ENCODE peak calls at places on chromosomes 12 and 14, in seven cellular contexts. M is lower leg skin; G is activated CD4-positive, alpha-beta T cell treated with anti-CD3 and anti-CD28 coated beads, Interleukin-2, amount 50 U/mL, for 48 hours; O is NCI-H2081; W is RWPE2; Z is CD8-positive, alpha-beta T cell; V is T follicular helper cell. S is an unnamed sample.

GRCh38 chr14:74085047-74085637 is 386 bp downstream of the LIN52 start:
- DNase-seq in Z (peak), O (no peak), W (no peak), G (peak), M (peak), V (no peak), S (no peak)

GRCh38 chr12:124567035-124567672 is at the start of gene NCOR2:
- DNase-seq in M (no peak), Z (peak), G (peak), W (no peak), V (peak), O (no peak), S (peak)

GRCh38 chr12:24997970-24998582 is 49.2 kb upstream of the BCAT1 start:
- DNase-seq in Z (no peak), M (no peak), W (no peak), O (no peak), V (no peak), G (no peak), S (no peak)

GRCh38 chr12:118164798-118165486 is 29.0 kb downstream of the PEBP1 start:
- DNase-seq in O (peak), G (peak), Z (no peak), V (no peak), M (no peak), W (no peak), S (peak)

GRCh38 chr12:16763901-16764300 is 157.9 kb upstream of the LMO3 start:
- DNase-seq in M (no peak), W (no peak), V (no peak), G (no peak), Z (no peak), O (no peak), S (no peak)

GRCh38 chr12:131007031-131007793 is 53.5 kb downstream of the ADGRD1 start:
- DNase-seq in V (no peak), O (no peak), W (no peak), M (no peak), Z (no peak), G (no peak), S (no peak)

GRCh38 chr12:104656921-104657320 is 200.2 kb downstream of the CHST11 start:
- DNase-seq in Z (no peak), W (no peak), O (no peak), G (no peak), M (no peak), V (no peak), S (no peak)

GRCh38 chr14:68012861-68013260 is 193.3 kb downstream of the RAD51B start:
- DNase-seq in O (no peak), G (no peak), Z (no peak), M (no peak), V (no peak), W (no peak), S (no peak)

GRCh38 chr14:100557658-100558057 is 29.6 kb downstream of the BEGAIN start:
- DNase-seq in G (no peak), V (no peak), M (no peak), W (no peak), O (no peak), Z (no peak), S (no peak)

GRCh38 chr14:99212199-99212598 is 59.8 kb downstream of the BCL11B start:
- DNase-seq in M (no peak), V (no peak), W (peak), Z (no peak), G (no peak), O (no peak), S (no peak)

GRCh38 chr12:48105321-48105866 is 485 bp downstream of the SENP1 start:
- DNase-seq in W (peak), Z (peak), G (peak), V (peak), M (peak), O (no peak), S (no peak)

GRCh38 chr12:120709976-120710804 is at the start of gene UNC119B:
- DNase-seq in W (no peak), Z (peak), V (peak), M (peak), O (peak), G (peak), S (peak)

GRCh38 chr12:108839011-108839889 is 18.1 kb downstream of the SSH1 start:
- DNase-seq in V (no peak), M (peak), O (no peak), G (no peak), W (no peak), Z (no peak), S (no peak)

GRCh38 chr12:14473707-14474287 is 93.9 kb downstream of the PLBD1 start:
- DNase-seq in V (no peak), W (no peak), O (no peak), M (no peak), Z (no peak), G (no peak), S (no peak)

GRCh38 chr14:36974985-36975384 is 197.4 kb downstream of the SLC25A21 start:
- DNase-seq in V (no peak), W (no peak), M (no peak), O (no peak), G (no peak), Z (no peak), S (no peak)

GRCh38 chr12:9334026-9334692 is 126.0 kb upstream of the PZP start:
- DNase-seq in W (no peak), M (no peak), O (no peak), Z (no peak), V (no peak), G (no peak), S (no peak)

GRCh38 chr14:68089146-68089715 is 269.7 kb downstream of the RAD51B start:
- DNase-seq in V (no peak), Z (no peak), G (no peak), W (no peak), O (peak), M (no peak), S (peak)

GRCh38 chr14:20712900-20713299 is 24.3 kb downstream of the ANG start:
- DNase-seq in W (no peak), V (no peak), O (no peak), G (no peak), Z (no peak), M (no peak), S (no peak)

GRCh38 chr12:124361074-124361965 is 66.4 kb downstream of the RFLNA start:
- DNase-seq in O (no peak), G (no peak), Z (no peak), M (no peak), V (no peak), W (no peak), S (no peak)

GRCh38 chr12:115752913-115753726 is 524.4 kb downstream of the MED13L start:
- DNase-seq in V (no peak), W (no peak), G (peak), Z (no peak), O (no peak), M (no peak), S (peak)

GRCh38 chr14:61860294-61860918 is 98.2 kb downstream of the SNAPC1 start:
- DNase-seq in V (peak), M (no peak), O (peak), Z (peak), W (no peak), G (peak), S (peak)

GRCh38 chr12:54009171-54010052 is 627 bp downstream of the HOXC8 start:
- DNase-seq in Z (no peak), O (no peak), V (no peak), W (no peak), G (no peak), M (no peak), S (peak)

GRCh38 chr12:32661706-32662105 is 17.4 kb upstream of the DNM1L start:
- DNase-seq in O (no peak), M (no peak), V (no peak), W (no peak), G (no peak), Z (no peak), S (no peak)

GRCh38 chr14:105019861-105020814 is 745 bp downstream of the CDCA4 start:
- DNase-seq in V (peak), G (peak), M (no peak), Z (peak), O (no peak), W (no peak), S (peak)

GRCh38 chr14:71952381-71953363 is 20.4 kb downstream of the RGS6 start:
- DNase-seq in O (no peak), G (no peak), Z (no peak), W (no peak), M (no peak), V (no peak), S (no peak)

GRCh38 chr12:87816186-87816585 is 213.0 kb downstream of the C12orf50 start:
- DNase-seq in G (no peak), V (no peak), Z (no peak), M (no peak), W (no peak), O (no peak), S (no peak)

GRCh38 chr14:50875359-50876090 is 3.7 kb downstream of the ABHD12B start:
- DNase-seq in Z (peak), V (peak), W (no peak), G (peak), O (no peak), M (no peak), S (no peak)

GRCh38 chr12:70556179-70556869 is 80.9 kb downstream of the PTPRB start:
- DNase-seq in Z (no peak), W (no peak), M (no peak), O (no peak), G (no peak), V (no peak), S (no peak)

GRCh38 chr14:101395779-101396178 is 165.5 kb upstream of the DIO3 start:
- DNase-seq in G (no peak), V (no peak), O (no peak), M (no peak), W (no peak), Z (no peak), S (no peak)

GRCh38 chr12:104536841-104537240 is 80.1 kb downstream of the CHST11 start:
- DNase-seq in O (no peak), V (no peak), G (no peak), Z (no peak), W (no peak), M (no peak), S (no peak)

GRCh38 chr14:72404998-72405397 is 472.8 kb downstream of the RGS6 start:
- DNase-seq in V (no peak), O (no peak), G (no peak), W (no peak), M (no peak), Z (no peak), S (no peak)

GRCh38 chr12:49288412-49288853 is 6.5 kb upstream of the PRPH start:
- DNase-seq in Z (peak), G (peak), O (no peak), M (peak), W (no peak), V (peak), S (peak)

GRCh38 chr12:12503384-12504078 is 59.1 kb downstream of the DUSP16 start:
- DNase-seq in O (no peak), W (no peak), Z (peak), M (no peak), V (no peak), G (peak), S (no peak)

GRCh38 chr12:27355486-27355885 is 22.9 kb downstream of the BMAL2 start:
- DNase-seq in W (no peak), Z (no peak), O (no peak), V (no peak), G (no peak), M (no peak), S (no peak)

GRCh38 chr12:28963554-28963953 is 185.5 kb upstream of the FAR2 start:
- DNase-seq in V (no peak), Z (no peak), O (no peak), M (no peak), W (no peak), G (no peak), S (no peak)

GRCh38 chr12:96882862-96883261 is 24.2 kb upstream of the NEDD1 start:
- DNase-seq in G (no peak), W (no peak), M (no peak), O (no peak), V (no peak), Z (no peak), S (no peak)

GRCh38 chr12:106066051-106066705 is 72.6 kb downstream of the NUAK1 start:
- DNase-seq in W (no peak), Z (no peak), G (no peak), V (no peak), M (no peak), O (no peak), S (no peak)

GRCh38 chr12:105764216-105764835 is 374.4 kb downstream of the NUAK1 start:
- DNase-seq in W (no peak), O (no peak), V (no peak), M (no peak), Z (no peak), G (no peak), S (no peak)

S was measured in Calu3.